ENCODE peak calls at places on chromosomes 16 and 17, in five cellular contexts. O, Q, M, U and L are unnamed samples.

GRCh38 chr17:36088559-36089376 is 1.2 kb downstream of the CCL3 start:
- DNase-seq in M (no peak), O (no peak), Q (no peak), U (no peak), L (no peak)

GRCh38 chr17:80970044-80970761 is 21.4 kb upstream of the CHMP6 start:
- DNase-seq in M (no peak), O (peak; percentile 46), Q (peak; percentile 70), U (peak; percentile 32), L (no peak)

GRCh38 chr17:61551255-61551742 is 39.7 kb downstream of the NACA2 start:
- DNase-seq in O (no peak), M (no peak), Q (no peak), U (no peak), L (no peak)

GRCh38 chr17:28216528-28216927 is 102.5 kb upstream of the TMEM97 start:
- DNase-seq in U (no peak), Q (no peak), O (no peak), M (no peak), L (no peak)

GRCh38 chr16:56311208-56312027 is 113.9 kb downstream of the AMFR start:
- DNase-seq in M (no peak), O (no peak), U (no peak), Q (no peak), L (no peak)

GRCh38 chr17:2853111-2853721 is 57.0 kb downstream of the RAP1GAP2 start:
- DNase-seq in M (peak; percentile 83), Q (peak; percentile 45), U (peak; percentile 38), O (peak; percentile 77), L (peak; percentile 73)

GRCh38 chr16:50121721-50122445 is 31.2 kb upstream of the TENT4B start:
- DNase-seq in U (no peak), Q (no peak), M (no peak), O (no peak), L (no peak)

GRCh38 chr17:75087558-75088453 is at the start of gene SLC16A5:
- DNase-seq in U (peak; percentile 92), Q (peak; percentile 87), M (peak; percentile 80), O (peak; percentile 95), L (peak; percentile 98)

GRCh38 chr17:27634781-27635180 is 3.8 kb downstream of the LGALS9 start:
- DNase-seq in Q (no peak), U (no peak), O (no peak), M (no peak), L (no peak)

GRCh38 chr17:82674656-82675475 is 23.6 kb downstream of the RAB40B start:
- DNase-seq in Q (peak; percentile 36), O (peak; percentile 23), U (no peak), M (peak; percentile 12), L (no peak)

GRCh38 chr17:32525116-32525515 is 38.3 kb downstream of the CDK5R1 start:
- DNase-seq in M (no peak), O (no peak), Q (no peak), U (no peak), L (no peak)

GRCh38 chr17:6346986-6347385 is 87.9 kb downstream of the AIPL1 start:
- DNase-seq in M (no peak), U (no peak), O (no peak), Q (no peak), L (no peak)

GRCh38 chr17:79747508-79748295 is 17.0 kb downstream of the ENPP7 start:
- DNase-seq in Q (no peak), M (no peak), O (no peak), U (no peak), L (no peak)

GRCh38 chr17:50785942-50786570 is 18.7 kb upstream of the ANKRD40CL start:
- DNase-seq in U (peak; percentile 46), O (no peak), Q (peak; percentile 57), M (no peak), L (no peak)

GRCh38 chr16:56519459-56520250 is at the start of gene BBS2:
- DNase-seq in M (peak; percentile 97), Q (peak; percentile 94), O (peak; percentile 96), U (peak; percentile 83), L (peak; percentile 96)

GRCh38 chr16:68752602-68753001 is 15.5 kb downstream of the CDH1 start:
- DNase-seq in M (no peak), Q (no peak), O (no peak), U (no peak), L (no peak)

GRCh38 chr16:80940069-80940856 is 66.4 kb downstream of the CMC2 start:
- DNase-seq in Q (no peak), M (no peak), U (no peak), O (no peak), L (no peak)

GRCh38 chr16:57372372-57373116 is at the start of gene CX3CL1:
- DNase-seq in Q (peak; percentile 48), O (peak; percentile 78), M (peak; percentile 86), U (peak; percentile 85), L (peak; percentile 70)

DNA sequence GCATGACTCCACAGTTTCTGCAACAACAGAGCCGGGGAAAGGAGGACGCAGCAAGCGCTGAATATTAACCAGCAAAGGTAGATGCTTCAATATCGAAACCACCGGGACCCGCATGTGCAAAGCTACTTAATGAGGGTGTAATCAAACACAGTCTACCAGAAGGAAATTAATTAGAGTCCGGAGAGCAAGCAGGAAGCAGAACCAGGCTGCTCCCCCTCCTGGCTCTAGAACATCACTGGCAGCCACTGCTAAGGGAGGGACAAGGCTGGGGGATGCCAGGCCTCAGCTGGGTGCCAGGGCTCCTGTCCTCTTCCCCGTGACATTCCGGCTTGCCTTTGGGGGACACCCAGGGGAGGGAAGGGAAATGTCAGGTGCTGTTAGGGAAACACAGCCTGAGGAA is 21.7 kb downstream of the LRRC75A start:
- DNase-seq in U (no peak), Q (no peak), O (no peak), M (no peak), L (no peak)
- TF ChIP-seq CTCF in U (no peak), Q (no peak), O (no peak), M (no peak), L (no peak)

DNA sequence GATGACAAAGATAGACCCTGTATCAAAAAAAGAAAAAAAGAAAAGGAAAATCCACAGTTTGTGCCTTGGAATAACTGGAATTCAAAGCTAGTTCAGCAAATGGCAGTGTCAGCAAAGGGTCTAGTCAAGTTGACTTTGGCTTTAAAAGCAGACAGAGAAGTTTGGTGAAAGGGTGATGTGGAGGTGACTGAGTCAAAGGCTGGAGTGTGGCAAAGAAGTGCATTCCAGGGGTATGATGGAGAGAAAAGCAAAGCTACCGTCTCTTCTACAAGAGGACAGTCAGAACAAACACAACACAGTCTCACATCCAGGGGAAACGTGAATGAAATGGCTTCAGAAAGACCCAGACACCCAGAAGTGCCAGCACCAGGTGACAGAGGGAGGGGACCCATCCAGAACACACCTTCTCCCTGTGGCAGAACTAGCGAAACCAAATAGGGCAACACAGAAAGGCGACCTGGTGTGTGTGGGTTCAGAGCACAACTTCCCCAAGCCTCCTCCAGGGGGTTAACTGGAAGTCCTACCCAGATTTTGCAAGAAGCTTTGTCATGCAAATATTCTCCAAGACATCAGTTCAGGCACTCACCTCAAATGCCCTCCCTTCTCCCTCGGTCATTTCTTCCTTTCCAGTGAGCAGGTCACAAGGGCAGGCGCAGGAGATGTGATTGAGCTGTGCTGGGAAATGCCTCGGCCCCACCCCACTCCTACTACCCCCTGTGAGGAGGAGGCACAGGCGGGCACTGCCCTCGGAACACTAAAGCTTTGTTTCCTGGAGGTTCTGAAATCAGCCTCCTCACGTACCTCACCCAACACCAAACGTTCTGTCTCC is 481.9 kb downstream of the SOX9 start:
- DNase-seq in M (no peak), Q (no peak), O (peak; percentile 78), U (no peak), L (no peak)
- H3K4me3 ChIP-seq in M (no peak overlapping the region), Q (no peak overlapping the region), O (no peak overlapping the region), U (no peak overlapping the region), L (no peak overlapping the region)

DNA sequence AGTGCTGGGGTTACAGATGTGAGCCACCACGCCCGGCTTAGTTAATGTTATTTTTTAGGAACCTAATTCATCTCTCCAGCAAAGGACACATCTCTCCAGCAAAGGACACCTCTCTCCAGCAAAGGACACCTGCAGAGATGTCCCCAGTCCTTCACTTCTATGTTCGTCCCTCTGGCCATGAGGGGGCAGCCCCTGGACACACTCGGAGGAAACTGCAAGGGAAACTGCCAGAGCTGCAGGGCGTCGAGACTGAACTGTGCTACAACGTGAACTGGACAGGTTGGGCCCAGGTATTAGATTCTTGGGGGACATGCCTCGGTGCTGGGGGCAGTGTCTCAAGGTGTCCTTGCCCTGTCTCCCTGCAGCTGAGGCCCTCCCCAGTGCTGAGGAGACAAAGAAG is 4.7 kb downstream of the PFAS start:
- DNase-seq in Q (no peak), M (no peak), U (peak; percentile 42), O (peak; percentile 53), L (no peak)
- H3K36me3 ChIP-seq in Q (no peaks in the 10 kb centered on the region), M (no peaks in the 10 kb centered on the region), U (no peaks in the 10 kb centered on the region), O (no peaks in the 10 kb centered on the region), L (peaks cover 39% of the 10 kb centered on the region)

DNA sequence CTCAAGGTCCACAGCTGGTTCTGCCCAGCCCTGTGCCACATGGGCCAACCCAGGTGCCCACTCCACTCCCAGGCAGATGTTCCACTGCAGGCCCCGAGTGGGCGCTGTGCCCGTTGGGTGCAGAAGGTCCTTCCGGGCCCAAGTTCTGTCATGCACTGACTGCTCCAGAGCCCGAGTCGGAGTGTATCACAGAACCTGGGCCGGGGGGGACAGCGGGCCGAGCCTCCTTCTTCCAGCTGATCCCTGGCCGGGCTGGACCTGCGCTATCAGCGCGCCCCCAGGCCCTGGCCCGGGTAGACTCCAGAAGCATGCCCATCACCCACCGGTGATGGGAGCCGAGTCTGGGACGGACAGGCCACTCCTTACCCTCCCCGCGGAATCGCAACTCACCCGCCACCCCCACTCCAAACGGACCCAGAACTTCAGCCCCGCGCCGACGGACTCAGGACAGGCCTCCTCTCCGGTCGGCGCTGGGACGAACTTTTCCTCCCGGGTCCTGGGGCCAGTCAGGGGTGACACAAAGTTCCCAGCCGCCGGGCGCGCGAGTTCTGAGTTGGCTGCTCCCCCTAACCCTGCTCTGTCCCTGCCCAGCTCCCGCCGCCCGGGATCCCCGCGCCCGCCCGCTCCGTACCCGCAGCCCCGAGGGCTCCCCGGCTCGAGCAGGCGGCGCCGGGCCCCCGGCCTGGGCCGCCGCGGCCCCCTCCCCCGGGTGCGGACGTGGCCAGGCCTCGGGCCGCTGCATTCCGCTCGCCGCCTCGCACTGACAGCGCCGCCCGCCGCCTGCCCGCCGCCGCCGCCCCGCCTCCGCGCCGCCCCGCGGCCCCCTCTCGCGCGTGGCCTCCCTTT is at the start of gene COPZ2:
- DNase-seq in O (peak; percentile 72), U (peak; percentile 37), M (peak; percentile 82), Q (peak; percentile 72), L (peak; percentile 87)
- TF ChIP-seq CTCF in O (peak; percentile 69), U (no peak), M (peak; percentile 42), Q (no peak), L (peak; percentile 66)

GRCh38 chr16:73058221-73058615 is 10.3 kb upstream of the ZFHX3 start:
- DNase-seq in Q (peak; percentile 73), O (peak; percentile 76), M (no peak), U (no peak), L (peak; percentile 86)

GRCh38 chr16:73058616-73059409 is 10.9 kb upstream of the ZFHX3 start:
- DNase-seq in U (no peak), M (peak; percentile 73), Q (peak; percentile 67), O (peak; percentile 71), L (peak; percentile 80)

GRCh38 chr16:73056383-73056782 is 8.5 kb upstream of the ZFHX3 start:
- DNase-seq in O (no peak), U (no peak), M (no peak), Q (no peak), L (no peak)

GRCh38 chr16:73057369-73058210 is 9.7 kb upstream of the ZFHX3 start:
- DNase-seq in M (peak; percentile 84), O (peak; percentile 66), Q (peak; percentile 66), U (no peak), L (peak; percentile 74)

GRCh38 chr16:73056911-73057310 is 9.0 kb upstream of the ZFHX3 start:
- DNase-seq in Q (no peak), U (no peak), M (no peak), O (no peak), L (no peak)
- H3K4me3 ChIP-seq in Q (peak overlapping the region; percentile 77), U (peak overlapping the region; percentile 87), M (peak overlapping the region; percentile 57), O (no peak overlapping the region), L (peak overlapping the region; percentile 71)

GRCh38 chr16:82949016-82949415 is 322.2 kb downstream of the CDH13 start:
- DNase-seq in Q (no peak), U (no peak), O (no peak), M (no peak), L (no peak)
- H3K36me3 ChIP-seq in Q (no peaks in the 10 kb centered on the region), U (no peaks in the 10 kb centered on the region), O (no peaks in the 10 kb centered on the region), M (no peaks in the 10 kb centered on the region), L (no peaks in the 10 kb centered on the region)